ENCODE peak calls at places on chromosomes 11 and 22, in four cellular contexts. Q is progenitor cell of endocrine pancreas; N is NCI-H1092 treated with DMSO at 0.1 percent for 48 hours; G is stimulated activated CD4-positive, alpha-beta T cell treated with anti-CD3 and anti-CD28 coated beads, Interleukin-2, amount 100 ng/mL, for 48 hours. V is an unnamed sample.

GRCh38 chr11:126359431-126360048 is 4.1 kb downstream of the ST3GAL4 start:
- DNase-seq in Q (no peak), N (peak; percentile 74), G (no peak), V (peak; percentile 93)

GRCh38 chr11:68542617-68543016 is 82.1 kb downstream of the PPP6R3 start:
- DNase-seq in Q (no peak), N (no peak), G (no peak), V (peak; percentile 78)

GRCh38 chr11:23502821-23503220 is 642.5 kb upstream of the CCDC179 start:
- DNase-seq in Q (no peak), N (no peak), G (no peak), V (no peak)

GRCh38 chr11:86116996-86117705 is 48.3 kb upstream of the PICALM start:
- DNase-seq in Q (no peak), N (no peak), G (no peak), V (no peak)

GRCh38 chr11:122116591-122116990 is 576 bp upstream of the BLID start:
- DNase-seq in Q (no peak), N (no peak), G (no peak), V (no peak)

GRCh38 chr11:35635933-35636332 is 17.7 kb downstream of the FJX1 start:
- DNase-seq in Q (no peak), N (no peak), G (no peak), V (no peak)

GRCh38 chr11:73795925-73796632 is 8.4 kb downstream of the MRPL48 start:
- DNase-seq in Q (no peak), N (no peak), G (no peak), V (no peak)

GRCh38 chr22:49862408-49862776 is 8.7 kb downstream of the ZBED4 start:
- DNase-seq in Q (no peak), N (no peak), G (no peak), V (peak; percentile 58)

GRCh38 chr11:27201454-27202302 is 161.1 kb downstream of the BBOX1 start:
- DNase-seq in Q (no peak), N (peak; percentile 96), G (no peak), V (peak; percentile 81)

GRCh38 chr11:19218801-19219460 is 17.1 kb upstream of the CSRP3 start:
- DNase-seq in Q (no peak), N (peak; percentile 21), G (no peak), V (no peak)

GRCh38 chr22:30356392-30357230 is at the start of the genes CCDC157 and SF3A1:
- DNase-seq in Q (peak; percentile 71), N (peak; percentile 87), G (peak; percentile 83), V (peak; percentile 97)

GRCh38 chr11:19679952-19680823 is 32.4 kb upstream of the NAV2 start:
- DNase-seq in Q (no peak), N (peak; percentile 10), G (no peak), V (peak; percentile 98)

GRCh38 chr22:46803031-46803880 is 40.8 kb downstream of the TBC1D22A start:
- DNase-seq in Q (peak; percentile 55), N (no peak), G (peak; percentile 71), V (no peak)

GRCh38 chr11:72483412-72484186 is 49.3 kb upstream of the CLPB start:
- DNase-seq in Q (no peak), N (no peak), G (no peak), V (no peak)

GRCh38 chr11:122678406-122678805 is 22.9 kb downstream of the UBASH3B start:
- DNase-seq in Q (no peak), N (no peak), G (no peak), V (no peak)

GRCh38 chr11:100629671-100630070 is 57.4 kb upstream of the ARHGAP42 start:
- DNase-seq in Q (no peak), N (no peak), G (no peak), V (no peak)

GRCh38 chr11:114291381-114291780 is 4.8 kb upstream of the NNMT start:
- DNase-seq in Q (no peak), N (no peak), G (no peak), V (no peak)

GRCh38 chr11:130775306-130776043 is 140.8 kb downstream of the SNX19 start:
- DNase-seq in Q (no peak), N (no peak), G (no peak), V (no peak)